ENCODE peak calls at places on chromosomes 13 and 19, in nine cellular contexts. F is cardiac muscle cell, I is AG04450, G is ovary, P is transverse colon, Y is hepatocyte, L is breast epithelium, S is adrenal gland, T is GM23338. O is an unnamed sample.

GRCh38 chr13:99698816-99699099 is 197.5 kb downstream of the TM9SF2 start:
- DNase-seq in F (no peak), I (no peak), G (no peak), P (no peak), Y (no peak), L (no peak), S (no peak), T (no peak), O (no peak)

GRCh38 chr13:109859216-109859835 is 72.9 kb upstream of the IRS2 start:
- DNase-seq in F (no peak), I (no peak), G (no peak), P (no peak), Y (no peak), L (no peak), S (no peak), T (no peak), O (no peak)

GRCh38 chr13:37295046-37295445 is 189.6 kb upstream of the CSNK1A1L start:
- DNase-seq in F (no peak), I (no peak), G (no peak), P (no peak), Y (no peak), L (no peak), S (no peak), T (no peak), O (no peak)

GRCh38 chr13:41696163-41697003 is 239.0 kb downstream of the RGCC start:
- DNase-seq in F (peak), I (peak), G (no peak), P (no peak), Y (peak), L (no peak), S (no peak), T (peak), O (peak)

GRCh38 chr13:42486711-42487198 is 87.2 kb upstream of the TNFSF11 start:
- DNase-seq in F (no peak), I (no peak), G (no peak), P (no peak), Y (no peak), L (no peak), S (no peak), T (no peak), O (no peak)

GRCh38 chr13:32639502-32640105 is 53.4 kb downstream of the PDS5B start:
- DNase-seq in F (peak), I (peak), G (peak), P (peak), Y (peak), L (no peak), S (peak), T (peak), O (peak)

GRCh38 chr19:18764591-18765051 is 26.5 kb downstream of the COMP start:
- DNase-seq in F (no peak), I (no peak), G (no peak), P (no peak), Y (no peak), L (no peak), S (no peak), T (no peak), O (no peak)

GRCh38 chr19:48703316-48703715 is 7.5 kb downstream of the FUT2 start:
- DNase-seq in F (no peak), I (no peak), G (no peak), P (no peak), Y (no peak), L (no peak), S (no peak), T (no peak), O (no peak)

GRCh38 chr19:10887616-10888367 is 16.4 kb downstream of the CARM1 start:
- DNase-seq in F (peak), I (no peak), G (no peak), P (no peak), Y (no peak), L (no peak), S (no peak), T (no peak), O (no peak)

GRCh38 chr19:17855333-17856152 is 4.2 kb upstream of the RPL18A start:
- DNase-seq in F (peak), I (no peak), G (peak), P (peak), Y (peak), L (peak), S (peak), T (peak), O (peak)

GRCh38 chr19:35601971-35602370 is 10.6 kb upstream of the HAUS5 start:
- DNase-seq in F (no peak), I (no peak), G (no peak), P (no peak), Y (no peak), L (no peak), S (no peak), T (no peak), O (no peak)

GRCh38 chr13:67230774-67231480 is 791 bp upstream of the PCDH9 start:
- DNase-seq in F (peak), I (peak), G (peak), P (peak), Y (peak), L (peak), S (peak), T (peak), O (peak)

GRCh38 chr13:94569615-94570014 is 26.3 kb downstream of the TGDS start:
- DNase-seq in F (no peak), I (no peak), G (no peak), P (no peak), Y (no peak), L (no peak), S (no peak), T (no peak), O (no peak)

GRCh38 chr13:42574435-42575311 is 721 bp downstream of the TNFSF11 start:
- DNase-seq in F (no peak), I (no peak), G (no peak), P (no peak), Y (peak), L (no peak), S (no peak), T (peak), O (no peak)

GRCh38 chr13:37811441-37811840 is 58.1 kb downstream of the TRPC4 start:
- DNase-seq in F (no peak), I (no peak), G (no peak), P (no peak), Y (no peak), L (no peak), S (no peak), T (no peak), O (no peak)

GRCh38 chr19:11252665-11253355 is 9.5 kb downstream of the DOCK6 start:
- DNase-seq in F (no peak), I (no peak), G (no peak), P (no peak), Y (no peak), L (no peak), S (no peak), T (peak), O (no peak)

GRCh38 chr19:2045501-2046045 is 5.5 kb downstream of the MKNK2 start:
- DNase-seq in F (no peak), I (no peak), G (no peak), P (no peak), Y (peak), L (no peak), S (no peak), T (no peak), O (no peak)

GRCh38 chr13:37413161-37413560 is 185.4 kb downstream of the POSTN start:
- DNase-seq in F (no peak), I (no peak), G (no peak), P (no peak), Y (no peak), L (no peak), S (no peak), T (no peak), O (no peak)

GRCh38 chr19:10971107-10971715 is 10.4 kb downstream of the SMARCA4 start:
- DNase-seq in F (no peak), I (no peak), G (no peak), P (no peak), Y (no peak), L (no peak), S (no peak), T (no peak), O (no peak)

GRCh38 chr19:55481148-55482127 is 3.5 kb upstream of the NAT14 start:
- DNase-seq in F (no peak), I (no peak), G (no peak), P (no peak), Y (no peak), L (no peak), S (no peak), T (no peak), O (no peak)

GRCh38 chr19:48624791-48625723 is 5.8 kb downstream of the SPHK2 start:
- DNase-seq in F (peak), I (no peak), G (no peak), P (peak), Y (peak), L (no peak), S (peak), T (peak), O (no peak)

GRCh38 chr19:15318241-15318691 is 14.1 kb downstream of the BRD4 start:
- DNase-seq in F (no peak), I (no peak), G (no peak), P (no peak), Y (no peak), L (no peak), S (peak), T (no peak), O (no peak)

GRCh38 chr19:29497241-29497640 is 28.6 kb upstream of the VSTM2B start:
- DNase-seq in F (no peak), I (no peak), G (no peak), P (no peak), Y (no peak), L (no peak), S (no peak), T (no peak), O (no peak)

GRCh38 chr13:33106656-33107402 is 90.6 kb downstream of the KL start:
- DNase-seq in F (no peak), I (no peak), G (no peak), P (no peak), Y (no peak), L (no peak), S (no peak), T (no peak), O (no peak)

GRCh38 chr13:49681837-49682236 is 9.4 kb downstream of the EBPL start:
- DNase-seq in F (no peak), I (no peak), G (no peak), P (no peak), Y (no peak), L (no peak), S (no peak), T (no peak), O (no peak)

GRCh38 chr13:33453911-33454310 is 168.4 kb upstream of the STARD13 start:
- DNase-seq in F (no peak), I (no peak), G (no peak), P (no peak), Y (no peak), L (no peak), S (no peak), T (no peak), O (no peak)

GRCh38 chr19:13982773-13983172 is 23.3 kb downstream of the RFX1 start:
- DNase-seq in F (no peak), I (no peak), G (no peak), P (no peak), Y (no peak), L (no peak), S (no peak), T (no peak), O (no peak)

GRCh38 chr19:13983213-13983889 is 22.8 kb downstream of the RFX1 start:
- DNase-seq in F (no peak), I (no peak), G (no peak), P (no peak), Y (no peak), L (no peak), S (no peak), T (no peak), O (no peak)

GRCh38 chr19:13984875-13985741 is 21.0 kb downstream of the RFX1 start:
- DNase-seq in F (no peak), I (no peak), G (no peak), P (no peak), Y (no peak), L (no peak), S (no peak), T (no peak), O (no peak)

GRCh38 chr19:13985771-13986347 is 20.3 kb downstream of the RFX1 start:
- DNase-seq in F (no peak), I (no peak), G (no peak), P (no peak), Y (no peak), L (no peak), S (no peak), T (peak), O (no peak)

DNA sequence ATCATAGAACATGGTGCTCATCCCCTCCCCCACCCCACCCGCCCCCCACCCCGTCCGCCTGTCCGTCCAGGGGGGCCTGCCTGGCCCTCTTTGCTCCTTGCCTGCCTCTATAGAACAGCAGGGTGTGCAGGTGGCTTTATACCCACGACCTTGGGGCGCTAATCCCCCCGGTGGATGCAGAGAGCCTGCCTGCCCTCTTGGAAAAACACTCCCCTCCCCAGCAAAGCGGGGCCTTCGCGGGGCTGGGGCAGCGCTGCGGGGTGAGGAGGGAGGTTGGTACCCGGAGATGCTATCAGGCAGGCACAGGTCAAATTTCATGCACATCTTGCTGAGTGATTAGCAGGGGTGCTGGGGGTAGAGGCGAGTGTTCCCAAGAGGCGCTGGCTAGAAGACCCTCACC is 21.9 kb downstream of the RFX1 start:
- DNase-seq in F (no peak), I (no peak), G (no peak), P (no peak), Y (no peak), L (no peak), S (no peak), T (no peak), O (no peak)
- H3K4me3 ChIP-seq in F (no peak), I (no peak), G (no peak), P (no peak), Y (no peak), L (no peak), S (no peak), T (no peak), O (no peak)

GRCh38 chr13:29522044-29522685 is 73.3 kb downstream of the SLC7A1 start:
- DNase-seq in F (no peak), I (no peak), G (no peak), P (no peak), Y (peak), L (no peak), S (no peak), T (no peak), O (no peak)
- H3K27ac ChIP-seq in F (no peak), I (no peak), G (no peak), P (no peak), Y (peak), L (peak), S (no peak), T (no peak), O (no peak)

DNA sequence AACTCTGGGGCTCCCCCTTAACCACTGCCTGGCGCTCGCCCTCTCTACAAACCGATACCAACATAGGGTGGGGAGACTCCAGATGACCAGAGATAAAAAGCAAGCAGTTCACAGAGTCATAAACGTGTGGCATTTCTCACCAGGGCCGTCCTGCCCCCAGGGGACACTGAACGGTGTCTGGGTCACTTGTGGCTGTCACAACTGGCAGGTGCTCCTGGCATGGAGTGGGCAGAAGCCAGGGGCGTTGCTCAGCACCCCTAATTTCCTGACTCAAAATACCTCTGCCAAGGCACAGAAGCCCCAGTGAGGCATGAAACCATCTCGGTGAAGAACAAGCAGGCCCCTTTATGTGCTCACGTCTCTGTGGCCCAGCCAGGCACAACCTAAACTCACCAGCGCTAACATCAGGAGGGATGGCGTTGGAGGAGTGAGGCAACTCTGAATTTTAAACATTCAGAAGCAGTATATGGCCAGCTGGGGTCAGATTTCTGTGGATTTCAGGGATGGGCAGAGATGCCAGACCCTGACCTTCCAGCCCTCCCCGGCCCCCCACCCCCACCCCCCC is 1.8 kb downstream of the PIP5K1C start:
- DNase-seq in F (no peak), I (no peak), G (no peak), P (no peak), Y (no peak), L (no peak), S (no peak), T (no peak), O (no peak)
- H3K4me3 ChIP-seq in F (no peak), I (peak), G (peak), P (no peak), Y (no peak), L (peak), S (no peak), T (no peak), O (no peak)

GRCh38 chr13:30113531-30113930 is 193.8 kb downstream of the KATNAL1 start:
- DNase-seq in F (no peak), I (no peak), G (no peak), P (no peak), Y (no peak), L (no peak), S (no peak), T (no peak), O (no peak)
- H3K27ac ChIP-seq in F (peak), I (no peak), G (peak), P (peak), Y (peak), L (peak), S (peak), T (no peak), O (peak)

GRCh38 chr13:26872444-26873173 is 112.0 kb upstream of the GPR12 start:
- DNase-seq in F (peak), I (no peak), G (no peak), P (peak), Y (peak), L (no peak), S (peak), T (peak), O (peak)

GRCh38 chr13:26867451-26868067 is 107.0 kb upstream of the GPR12 start:
- DNase-seq in F (peak), I (no peak), G (no peak), P (no peak), Y (peak), L (no peak), S (peak), T (peak), O (no peak)

GRCh38 chr13:26878465-26878864 is 117.9 kb upstream of the GPR12 start:
- DNase-seq in F (no peak), I (no peak), G (no peak), P (no peak), Y (no peak), L (no peak), S (no peak), T (no peak), O (no peak)

GRCh38 chr13:26873174-26873698 is 112.7 kb upstream of the GPR12 start:
- DNase-seq in F (no peak), I (no peak), G (no peak), P (no peak), Y (no peak), L (no peak), S (no peak), T (peak), O (no peak)
- H3K4me3 ChIP-seq in F (no peak), I (no peak), G (no peak), P (no peak), Y (no peak), L (no peak), S (no peak), T (no peak), O (no peak)